ENCODE peak calls at places on chromosome 15, in four cellular contexts. E, N, H and B are unnamed samples.

GRCh38 chr15:55823699-55824098 is 80.7 kb upstream of the PRTG start:
- DNase-seq in E (no peak), N (no peak), H (no peak), B (no peak)

GRCh38 chr15:58115692-58116091 is 22.5 kb upstream of the AQP9 start:
- DNase-seq in E (no peak), N (no peak), H (no peak), B (no peak)

GRCh38 chr15:90086868-90087268 is 15.4 kb downstream of the IDH2 start:
- DNase-seq in E (peak), N (no peak), H (no peak), B (peak)

GRCh38 chr15:93066834-93067648 is 22.0 kb downstream of the RGMA start:
- DNase-seq in E (no peak), N (no peak), H (peak), B (no peak)

GRCh38 chr15:90988249-90988648 is 6.1 kb downstream of the PRC1 start:
- DNase-seq in E (peak), N (no peak), H (no peak), B (no peak)

GRCh38 chr15:58521293-58521991 is 89.7 kb downstream of the LIPC start:
- DNase-seq in E (no peak), N (peak), H (no peak), B (no peak)

GRCh38 chr15:37907136-37907535 is 27.3 kb upstream of the TMCO5A start:
- DNase-seq in E (no peak), N (no peak), H (no peak), B (no peak)

GRCh38 chr15:48415036-48415886 is 84.0 kb downstream of the DUT start:
- DNase-seq in E (no peak), N (no peak), H (peak), B (no peak)

GRCh38 chr15:69807752-69808151 is 290.0 kb downstream of the TLE3 start:
- DNase-seq in E (no peak), N (no peak), H (no peak), B (no peak)

GRCh38 chr15:95763426-95763825 is 567.1 kb upstream of the NR2F2 start:
- DNase-seq in E (no peak), N (no peak), H (no peak), B (no peak)

GRCh38 chr15:95761742-95762141 is 568.8 kb upstream of the NR2F2 start:
- DNase-seq in E (no peak), N (no peak), H (no peak), B (no peak)

GRCh38 chr15:95760508-95760907 is 570.0 kb upstream of the NR2F2 start:
- DNase-seq in E (no peak), N (no peak), H (no peak), B (no peak)

GRCh38 chr15:95770191-95770590 is 560.3 kb upstream of the NR2F2 start:
- DNase-seq in E (no peak), N (no peak), H (no peak), B (no peak)

DNA sequence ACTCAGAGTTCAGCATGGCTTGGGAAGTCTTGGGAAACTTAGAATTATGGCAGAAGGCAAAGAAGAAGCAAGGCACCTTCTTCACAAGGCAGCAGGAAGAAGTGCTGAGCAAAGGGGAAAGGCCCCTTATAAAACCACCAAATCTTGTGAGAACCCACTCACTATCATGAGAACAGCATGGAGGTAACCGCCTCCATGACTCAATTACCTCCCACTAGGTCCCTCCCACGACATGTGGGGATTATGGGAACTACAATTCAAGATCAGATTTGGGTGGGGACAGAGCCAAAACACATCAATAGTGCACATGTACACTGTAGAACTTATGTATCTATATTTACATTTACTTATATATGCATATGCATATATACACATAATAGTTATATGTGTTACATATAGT is 565.3 kb upstream of the NR2F2 start:
- DNase-seq in E (no peak), N (no peak), H (no peak), B (no peak)
- TF ChIP-seq CTCF in E (no peak), N (no peak), H (no peak), B (no peak)

GRCh38 chr15:85568261-85568808 is 187.9 kb downstream of the AKAP13 start:
- DNase-seq in E (no peak), N (no peak), H (no peak), B (no peak)

GRCh38 chr15:85571780-85572179 is 191.4 kb downstream of the AKAP13 start:
- DNase-seq in E (no peak), N (no peak), H (no peak), B (no peak)

GRCh38 chr15:85564686-85565085 is 184.3 kb downstream of the AKAP13 start:
- DNase-seq in E (no peak), N (no peak), H (no peak), B (no peak)

DNA sequence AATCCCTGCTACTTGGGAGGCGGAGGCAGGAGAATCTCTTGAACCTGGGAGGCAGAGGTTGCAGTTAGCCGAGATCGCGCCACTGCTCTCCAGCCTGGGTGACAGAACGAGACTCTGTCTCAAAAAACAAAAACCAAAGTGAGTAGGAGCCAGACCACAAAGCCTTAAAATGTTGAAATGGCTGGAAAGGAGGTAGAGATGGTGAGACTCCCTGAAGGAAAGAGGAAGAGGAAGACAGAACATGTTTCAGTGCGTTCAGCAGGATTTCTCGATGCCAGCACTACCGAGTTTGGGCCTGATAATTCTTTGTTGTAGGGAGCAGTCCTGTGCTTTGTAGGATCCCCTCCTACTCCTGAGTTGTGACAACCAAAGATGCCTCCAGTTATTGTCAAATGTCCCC is 189.9 kb downstream of the AKAP13 start:
- DNase-seq in E (no peak), N (no peak), H (no peak), B (no peak)
- H3K27ac ChIP-seq in E (no peak), N (no peak), H (peak), B (no peak)

DNA sequence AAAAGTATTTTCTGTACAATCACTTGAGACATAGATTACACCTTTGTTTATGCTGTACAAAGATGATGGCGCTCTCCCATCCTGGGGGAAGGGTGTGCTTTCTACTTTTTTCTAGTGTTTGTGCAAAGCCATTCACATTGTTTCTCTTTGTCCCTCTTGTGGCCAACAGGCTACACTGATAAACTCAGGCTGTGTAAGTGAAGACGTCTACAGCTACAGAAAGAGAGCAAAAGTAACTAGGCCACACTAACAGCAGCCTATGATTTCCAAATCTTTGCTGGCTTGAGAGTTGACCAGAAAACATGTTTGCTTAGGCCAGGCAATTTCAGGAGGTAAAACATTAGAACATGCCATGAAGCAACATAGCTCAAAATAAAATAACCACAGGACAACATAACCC is 75.1 kb downstream of the FOXB1 start:
- DNase-seq in E (no peak), N (no peak), H (no peak), B (no peak)
- TF ChIP-seq CTCF in E (peak), N (no peak), H (peak), B (no peak)

GRCh38 chr15:67941643-67942315 is 101.9 kb upstream of the RNU6-1 start:
- DNase-seq in E (no peak), N (no peak), H (no peak), B (no peak)

GRCh38 chr15:67943961-67944674 is 104.3 kb upstream of the RNU6-1 start:
- DNase-seq in E (no peak), N (no peak), H (no peak), B (no peak)

GRCh38 chr15:67945131-67945530 is 105.3 kb upstream of the RNU6-1 start:
- DNase-seq in E (no peak), N (no peak), H (no peak), B (no peak)

GRCh38 chr15:67945951-67946700 is 106.3 kb upstream of the RNU6-1 start:
- DNase-seq in E (peak), N (no peak), H (no peak), B (no peak)

GRCh38 chr15:67943475-67943874 is 103.6 kb upstream of the RNU6-1 start:
- DNase-seq in E (no peak), N (no peak), H (no peak), B (no peak)
- H3K27ac ChIP-seq in E (no peak), N (no peak), H (no peak), B (no peak)

DNA sequence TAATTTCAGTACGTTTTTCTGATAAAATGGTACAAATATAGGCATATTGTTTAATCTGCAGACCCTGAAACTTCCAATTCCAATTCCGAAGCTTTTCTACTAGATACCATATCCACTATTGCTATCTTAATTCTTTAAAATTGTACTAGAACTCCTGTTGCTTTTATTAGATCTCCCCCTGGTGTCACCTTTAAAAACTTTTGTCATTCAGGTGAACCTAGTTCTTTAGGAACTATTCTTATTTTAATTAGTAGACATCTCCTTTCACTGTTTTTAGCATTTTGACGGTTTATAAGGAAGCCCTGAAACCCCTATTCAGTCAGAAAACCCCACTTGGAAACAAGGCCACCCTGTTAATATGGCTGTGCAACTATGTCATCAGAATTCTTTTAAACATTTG is 22.3 kb downstream of the C2CD4B start:
- DNase-seq in E (no peak), N (no peak), H (no peak), B (no peak)
- TF ChIP-seq CTCF in E (peak), N (no peak), H (no peak), B (no peak)

DNA sequence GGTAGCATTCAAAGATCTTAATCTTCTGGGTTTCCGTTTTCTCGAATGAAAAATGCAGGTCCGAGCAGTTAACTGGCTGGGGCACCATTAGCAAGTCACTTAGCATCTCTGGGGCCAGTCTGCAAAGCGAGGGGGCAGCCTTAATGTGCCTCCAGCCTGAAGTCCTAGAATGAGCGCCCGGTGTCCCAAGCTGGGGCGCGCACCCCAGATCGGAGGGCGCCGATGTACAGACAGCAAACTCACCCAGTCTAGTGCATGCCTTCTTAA is at the start of gene PATL2:
- DNase-seq in E (no peak), N (no peak), H (no peak), B (no peak)
- H3K27ac ChIP-seq in E (peak), N (peak), H (peak), B (peak)

DNA sequence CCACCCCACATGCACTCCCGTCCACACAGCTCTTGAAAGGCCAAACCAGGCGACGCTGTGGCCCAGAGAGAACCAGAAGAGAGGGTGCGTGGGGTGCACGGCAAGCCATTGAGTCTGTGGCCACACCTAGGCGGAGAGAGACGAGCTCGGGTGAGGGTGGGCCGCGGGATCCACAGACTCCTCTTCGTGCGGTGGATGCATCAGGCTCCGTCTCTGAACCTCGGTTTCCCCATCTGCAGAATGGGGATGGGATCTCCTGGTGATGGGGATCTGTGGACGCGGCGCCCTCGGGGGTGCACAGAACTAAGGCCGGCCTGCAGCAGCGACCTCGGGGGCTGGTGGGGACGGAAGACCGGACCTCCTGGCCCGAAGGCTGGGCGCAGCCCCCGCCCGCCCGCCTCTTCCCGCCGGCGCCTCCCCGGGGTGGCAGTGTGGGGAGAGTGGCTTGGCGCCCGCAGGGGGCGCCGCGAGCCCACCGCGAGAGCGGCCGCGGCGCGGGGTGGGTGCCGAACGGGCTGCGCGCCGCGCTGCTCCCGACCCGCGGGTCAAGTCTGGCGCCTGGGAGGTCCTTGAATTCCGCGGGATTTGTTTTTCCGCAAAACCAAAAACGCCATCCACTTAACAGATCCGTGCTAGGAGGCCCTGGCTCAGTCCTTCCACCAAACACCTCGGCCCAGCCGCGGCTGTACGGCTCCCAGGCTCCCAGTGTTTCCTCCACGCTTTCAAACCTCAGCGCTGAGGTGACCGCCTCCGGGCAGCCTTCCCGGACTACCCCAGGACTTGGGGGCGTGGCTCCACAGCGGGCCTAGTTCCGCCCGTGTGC is 13.2 kb upstream of the ADPGK start:
- DNase-seq in E (peak), N (no peak), H (peak), B (peak)
- TF ChIP-seq CTCF in E (peak), N (peak), H (peak), B (peak)

DNA sequence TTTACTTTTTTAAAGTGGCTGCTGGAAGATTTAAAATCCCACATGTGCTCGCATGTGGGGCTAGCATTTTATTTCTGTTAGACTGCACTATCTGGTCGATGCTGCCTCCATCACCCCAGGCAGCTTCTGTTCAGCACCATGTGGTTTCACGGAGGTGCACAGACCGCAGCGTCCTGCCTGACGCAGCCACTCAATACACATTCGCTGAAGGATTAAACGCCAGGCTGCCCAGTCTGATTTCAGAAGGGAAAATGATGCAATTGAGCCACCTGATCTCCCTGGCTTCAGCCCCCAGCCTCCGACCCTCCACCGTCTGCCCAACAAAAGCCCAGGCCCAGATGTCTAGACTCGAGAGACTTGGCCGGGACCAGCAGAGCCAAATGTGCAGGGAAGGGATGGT is 84.5 kb downstream of the MEGF11 start:
- DNase-seq in E (peak), N (no peak), H (no peak), B (no peak)
- H3K27ac ChIP-seq in E (peak), N (no peak), H (no peak), B (no peak)

DNA sequence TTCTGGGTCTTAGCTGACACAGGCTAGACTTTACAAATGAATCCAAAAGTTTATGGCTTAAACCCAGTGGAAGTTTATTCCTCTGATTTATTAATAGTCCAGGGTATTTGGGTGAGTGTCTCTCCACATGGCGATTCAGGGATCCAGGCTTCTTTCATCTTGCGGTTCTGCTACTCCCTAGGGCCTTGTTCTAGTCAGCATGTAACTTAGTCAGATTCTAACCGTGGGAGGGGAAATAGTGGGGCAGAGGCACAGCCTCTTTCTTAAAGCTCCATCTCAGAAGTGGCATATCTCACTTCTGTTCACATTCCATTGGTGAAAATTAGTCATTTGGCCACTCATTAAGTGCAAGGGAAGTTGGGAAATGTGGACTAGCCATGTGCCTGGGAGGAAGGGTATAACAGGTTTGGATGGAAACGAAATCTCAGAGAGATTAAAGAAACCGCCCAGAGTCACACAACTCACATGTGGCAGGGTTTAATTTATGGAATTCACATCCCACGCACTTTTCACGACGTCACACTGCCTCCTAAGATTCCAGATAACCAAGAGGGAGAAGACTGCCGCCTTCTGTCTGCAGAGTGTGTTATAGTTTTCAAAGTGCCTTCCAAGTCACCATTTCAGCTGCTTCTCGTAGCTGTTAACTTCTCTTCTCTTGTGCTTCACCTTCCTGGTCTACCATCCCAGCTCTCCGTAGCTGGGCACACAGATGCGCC is 11.4 kb upstream of the RASGRF1 start:
- DNase-seq in E (no peak), N (no peak), H (no peak), B (no peak)
- TF ChIP-seq CTCF in E (no peak), N (no peak), H (no peak), B (no peak)

DNA sequence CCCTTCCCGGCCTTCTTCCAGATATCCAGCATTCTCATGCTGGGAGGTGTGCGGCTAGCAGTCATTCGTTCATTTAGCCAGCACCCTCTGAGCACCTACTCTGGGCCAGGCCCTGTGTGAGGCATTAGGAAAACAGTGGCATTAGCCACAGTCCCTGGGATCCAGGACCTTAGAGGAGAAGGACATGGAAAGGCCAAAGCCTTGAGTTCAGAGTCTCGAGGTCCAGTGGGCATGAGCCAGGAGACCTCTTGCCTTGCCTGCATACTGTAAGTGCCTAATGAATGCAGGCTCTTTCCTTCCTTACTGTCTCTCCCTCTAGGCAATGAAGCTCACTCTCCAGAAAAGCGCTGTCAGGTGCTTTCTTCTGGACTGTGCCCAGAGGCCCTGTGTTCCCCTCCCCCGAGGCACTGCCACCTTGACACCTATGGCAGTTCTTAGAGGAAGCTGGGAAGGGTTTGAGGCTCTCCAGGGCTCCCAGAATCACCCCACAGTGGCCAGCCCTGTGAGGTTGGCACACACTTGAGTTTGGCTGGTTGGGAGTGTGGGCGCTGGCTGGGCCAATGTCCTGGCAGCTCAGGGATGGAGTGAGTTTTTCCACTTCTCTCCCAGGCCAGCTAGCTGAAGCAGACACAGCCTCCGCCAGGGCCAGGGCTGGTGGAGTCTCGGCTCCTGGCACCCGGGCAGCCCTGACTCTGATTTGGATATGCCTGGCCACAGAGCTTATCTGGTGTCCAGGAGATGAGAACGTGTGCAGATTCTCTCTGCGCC is 5.3 kb downstream of the CORO2B start:
- DNase-seq in E (no peak), N (peak), H (no peak), B (no peak)
- H3K27ac ChIP-seq in E (no peak), N (peak), H (no peak), B (no peak)